ENCODE peak calls at places on chromosome 9, in four cellular contexts. A is GM10248, W is WTC11, Z is neural crest cell. O is an unnamed sample.
A peak's percentile ranks its signal among the peaks of the same experiment; 100 is the strongest.

GRCh38 chr9:128096614-128097013 is 28.6 kb downstream of the SLC25A25 start:
- DNase-seq in A (no peak), W (no peak), Z (no peak), O (no peak)

GRCh38 chr9:133981589-133981957 is 10.6 kb downstream of the VAV2 start:
- DNase-seq in A (no peak), W (no peak), Z (no peak), O (no peak)

GRCh38 chr9:81526587-81526986 is 162.8 kb downstream of the TLE1 start:
- DNase-seq in A (no peak), W (no peak), Z (no peak), O (peak; percentile 38)

GRCh38 chr9:88692837-88693236 is 157.9 kb downstream of the NXNL2 start:
- DNase-seq in A (no peak), W (no peak), Z (no peak), O (peak; percentile 58)

GRCh38 chr9:37464426-37465248 is 613 bp downstream of the ZBTB5 start:
- DNase-seq in A (peak; percentile 53), W (peak; percentile 93), Z (no peak), O (peak; percentile 79)

GRCh38 chr9:38198140-38198539 is 129.1 kb upstream of the SHB start:
- DNase-seq in A (no peak), W (no peak), Z (no peak), O (no peak)

GRCh38 chr9:112179816-112180215 is 4.7 kb upstream of the SUSD1 start:
- DNase-seq in A (no peak), W (no peak), Z (no peak), O (no peak)

GRCh38 chr9:129113645-129114304 is 2.6 kb downstream of the PTPA start:
- DNase-seq in A (no peak), W (no peak), Z (no peak), O (no peak)

GRCh38 chr9:104608336-104608735 is 2.9 kb upstream of the OR13C2 start:
- DNase-seq in A (no peak), W (no peak), Z (no peak), O (peak; percentile 2)

GRCh38 chr9:19127881-19128719 is 808 bp upstream of the PLIN2 start:
- DNase-seq in A (no peak), W (peak; percentile 57), Z (peak; percentile 32), O (no peak)

GRCh38 chr9:126534431-126535186 is 79.1 kb upstream of the LMX1B start:
- DNase-seq in A (no peak), W (peak; percentile 41), Z (no peak), O (no peak)

GRCh38 chr9:127083133-127083532 is 39.3 kb downstream of the ANGPTL2 start:
- DNase-seq in A (no peak), W (no peak), Z (no peak), O (no peak)

GRCh38 chr9:137049544-137050449 is 3.8 kb upstream of the NPDC1 start:
- DNase-seq in A (peak; percentile 70), W (peak; percentile 84), Z (peak; percentile 73), O (peak; percentile 64)

GRCh38 chr9:83403864-83404263 is 134.3 kb downstream of the FRMD3 start:
- DNase-seq in A (no peak), W (no peak), Z (no peak), O (no peak)

GRCh38 chr9:79764377-79764776 is 192.6 kb downstream of the TLE4 start:
- DNase-seq in A (no peak), W (no peak), Z (no peak), O (peak; percentile 84)

GRCh38 chr9:69012690-69013403 is 1.1 kb downstream of the PRKACG start:
- DNase-seq in A (peak; percentile 31), W (no peak), Z (no peak), O (no peak)

GRCh38 chr9:73083519-73083918 is 68.1 kb upstream of the ANXA1 start:
- DNase-seq in A (no peak), W (no peak), Z (no peak), O (no peak)

GRCh38 chr9:97555164-97555563 is 53.7 kb downstream of the TMOD1 start:
- DNase-seq in A (no peak), W (no peak), Z (no peak), O (no peak)

GRCh38 chr9:18717751-18718150 is 243.8 kb downstream of the ADAMTSL1 start:
- DNase-seq in A (no peak), W (no peak), Z (no peak), O (no peak)

GRCh38 chr9:128118472-128118857 is 9.1 kb downstream of the PTGES2 start:
- DNase-seq in A (no peak), W (no peak), Z (no peak), O (peak; percentile 26)

GRCh38 chr9:128034821-128035764 is 32.0 kb downstream of the NAIF1 start:
- DNase-seq in A (peak; percentile 82), W (peak; percentile 80), Z (peak; percentile 53), O (peak; percentile 87)

GRCh38 chr9:70060148-70060882 is 16.7 kb downstream of the MAMDC2 start:
- DNase-seq in A (no peak), W (no peak), Z (no peak), O (no peak)

GRCh38 chr9:93133641-93134017 is 422 bp downstream of the NINJ1 start:
- DNase-seq in A (peak; percentile 84), W (peak; percentile 58), Z (peak; percentile 51), O (peak; percentile 36)

GRCh38 chr9:76817489-76817888 is 53.3 kb downstream of the PCA3 start:
- DNase-seq in A (no peak), W (no peak), Z (no peak), O (peak; percentile 82)

GRCh38 chr9:135245482-135246247 is 158.2 kb downstream of the OLFM1 start:
- DNase-seq in A (no peak), W (no peak), Z (no peak), O (no peak)

GRCh38 chr9:72274916-72275315 is 90.1 kb downstream of the ZFAND5 start:
- DNase-seq in A (no peak), W (no peak), Z (no peak), O (peak; percentile 92)

GRCh38 chr9:96655198-96655851 is at the start of gene PRXL2C:
- DNase-seq in A (peak; percentile 75), W (peak; percentile 66), Z (no peak), O (peak; percentile 75)

GRCh38 chr9:129885018-129885669 is 49.9 kb downstream of the USP20 start:
- DNase-seq in A (no peak), W (peak; percentile 31), Z (no peak), O (no peak)

GRCh38 chr9:133815781-133816180 is 77.6 kb upstream of the SARDH start:
- DNase-seq in A (no peak), W (no peak), Z (no peak), O (no peak)

GRCh38 chr9:2299156-2299842 is 284.2 kb downstream of the SMARCA2 start:
- DNase-seq in A (no peak), W (no peak), Z (no peak), O (no peak)

GRCh38 chr9:83620841-83621636 is 1.9 kb upstream of the IDNK start:
- DNase-seq in A (peak; percentile 49), W (peak; percentile 28), Z (peak; percentile 53), O (peak; percentile 60)

GRCh38 chr9:118331622-118332045 is 627.4 kb downstream of the TLR4 start:
- DNase-seq in A (no peak), W (no peak), Z (no peak), O (peak; percentile 51)

GRCh38 chr9:134619983-134620612 is 21.5 kb upstream of the COL5A1 start:
- DNase-seq in A (no peak), W (peak; percentile 4), Z (no peak), O (no peak)

GRCh38 chr9:100220936-100221335 is 121.9 kb downstream of the INVS start:
- DNase-seq in A (no peak), W (no peak), Z (no peak), O (no peak)

GRCh38 chr9:100227636-100228035 is 125.1 kb downstream of the TEX10 start:
- DNase-seq in A (no peak), W (no peak), Z (no peak), O (no peak)

GRCh38 chr9:100219347-100219746 is 120.3 kb downstream of the INVS start:
- DNase-seq in A (peak; percentile 22), W (no peak), Z (no peak), O (no peak)

GRCh38 chr9:100221538-100221937 is 122.5 kb downstream of the INVS start:
- DNase-seq in A (no peak), W (no peak), Z (no peak), O (no peak)

DNA sequence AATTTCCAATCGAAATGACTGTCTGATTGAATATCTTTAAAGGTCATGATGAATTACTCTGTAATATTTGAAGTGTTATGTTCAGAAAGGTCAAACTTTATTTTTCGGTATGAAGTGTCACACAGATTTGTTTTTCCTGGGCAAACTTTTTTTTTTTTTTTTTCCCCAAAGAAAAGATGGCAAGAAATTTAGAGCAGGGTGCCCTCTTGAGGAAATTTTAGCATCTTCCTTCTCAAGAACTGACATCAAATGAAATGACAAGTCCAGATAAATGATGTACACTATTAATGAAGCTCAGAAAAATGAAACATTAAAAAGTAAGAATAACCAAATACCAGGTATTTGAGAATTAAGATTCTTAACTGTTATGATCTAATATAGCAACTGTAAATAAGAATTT is 123.6 kb downstream of the INVS start:
- DNase-seq in A (no peak), W (no peak), Z (no peak), O (peak; percentile 42)
- TF ChIP-seq CTCF in A (no peak), W (no peak), Z (peak; percentile 57), O (peak; percentile 41)

GRCh38 chr9:16992138-16992537 is 121.7 kb upstream of the BNC2 start:
- DNase-seq in A (no peak), W (no peak), Z (no peak), O (no peak)
- TF ChIP-seq CTCF in A (no peak), W (no peak), Z (no peak), O (no peak)

DNA sequence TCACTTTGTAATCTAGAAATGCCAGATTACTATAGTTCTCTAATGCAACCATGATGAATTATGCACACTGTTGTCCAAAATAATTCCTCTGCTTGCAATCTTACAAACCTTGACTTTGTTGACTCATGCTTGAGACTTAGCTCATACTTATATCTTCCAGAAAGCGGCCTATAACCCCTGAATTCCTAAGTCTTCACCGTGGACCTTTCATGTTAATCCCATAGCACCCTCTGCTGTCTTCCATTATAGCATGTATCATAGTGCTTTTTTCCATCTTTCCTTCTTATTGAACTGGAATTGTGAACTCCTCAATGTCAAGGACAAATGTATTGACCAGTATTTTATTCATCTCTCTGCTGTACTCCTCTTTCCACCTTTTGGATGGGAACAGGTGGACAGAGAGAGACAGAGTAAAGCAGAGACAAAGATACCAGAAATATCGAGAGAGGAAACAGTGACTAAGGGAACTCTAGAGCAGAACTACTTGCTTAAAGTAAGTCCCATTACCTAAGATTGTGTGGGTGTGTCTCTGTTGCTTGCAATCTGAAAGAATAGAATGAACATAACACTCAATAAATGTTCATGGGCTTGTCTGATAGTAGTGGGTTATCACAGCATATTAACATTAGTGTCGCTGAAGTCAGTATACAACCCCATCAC is 110.0 kb downstream of the LURAP1L start:
- DNase-seq in A (no peak), W (no peak), Z (no peak), O (peak; percentile 87)
- TF ChIP-seq CTCF in A (peak; percentile 25), W (no peak), Z (peak; percentile 48), O (peak; percentile 67)

GRCh38 chr9:9791621-9792020 is 821.2 kb downstream of the PTPRD start:
- DNase-seq in A (no peak), W (no peak), Z (no peak), O (peak; percentile 12)
- TF ChIP-seq CTCF in A (no peak), W (no peak), Z (peak; percentile 59), O (peak; percentile 17)